ENCODE peak calls at places on chromosomes 6 and 20, in eight cellular contexts. L is esophagus squamous epithelium, C is breast epithelium, U is hepatocyte, T is fibroblast of lung, S is cardiac muscle cell, X is uterus, H is GM23338. D is an unnamed sample. For H3K27me3, the result is how much of the 10 kb centered on the place peaks cover.

GRCh38 chr6:20319520-20320357 is 81.9 kb upstream of the E2F3 start:
- DNase-seq in L (peak), C (no peak), U (no peak), T (no peak), S (no peak), X (no peak), H (no peak), D (peak)

GRCh38 chr20:37797669-37798175 is 103.9 kb downstream of the CTNNBL1 start:
- DNase-seq in L (no peak), C (no peak), U (no peak), T (peak), S (no peak), X (no peak), H (no peak), D (no peak)

GRCh38 chr20:63957004-63957689 is 931 bp upstream of the UCKL1 start:
- DNase-seq in L (no peak), C (peak), U (peak), T (peak), S (peak), X (peak), H (peak), D (peak)

GRCh38 chr20:54346269-54346668 is 129.1 kb upstream of the DOK5 start:
- DNase-seq in L (no peak), C (no peak), U (no peak), T (no peak), S (no peak), X (no peak), H (no peak), D (no peak)

GRCh38 chr20:4573564-4574355 is 147.9 kb upstream of the PRND start:
- DNase-seq in L (no peak), C (no peak), U (no peak), T (peak), S (peak), X (no peak), H (no peak), D (no peak)

GRCh38 chr6:170088349-170088951 is 202.4 kb downstream of the DLL1 start:
- DNase-seq in L (no peak), C (no peak), U (no peak), T (no peak), S (no peak), X (peak), H (no peak), D (no peak)

GRCh38 chr6:68445926-68446325 is 189.2 kb upstream of the ADGRB3 start:
- DNase-seq in L (no peak), C (no peak), U (no peak), T (no peak), S (no peak), X (no peak), H (no peak), D (no peak)

GRCh38 chr6:143592335-143592734 is 80.8 kb upstream of the FUCA2 start:
- DNase-seq in L (no peak), C (no peak), U (peak), T (no peak), S (no peak), X (no peak), H (peak), D (no peak)

GRCh38 chr6:143183735-143184134 is 123.0 kb downstream of the AIG1 start:
- DNase-seq in L (no peak), C (no peak), U (no peak), T (peak), S (no peak), X (no peak), H (no peak), D (no peak)

GRCh38 chr6:168134399-168135201 is 55.6 kb upstream of the FRMD1 start:
- DNase-seq in L (no peak), C (peak), U (no peak), T (no peak), S (no peak), X (peak), H (no peak), D (no peak)

GRCh38 chr20:43724383-43724782 is 2.4 kb downstream of the GTSF1L start:
- DNase-seq in L (no peak), C (no peak), U (no peak), T (no peak), S (no peak), X (no peak), H (no peak), D (no peak)

GRCh38 chr6:4939241-4939640 is 64.6 kb downstream of the RPP40 start:
- DNase-seq in L (no peak), C (no peak), U (no peak), T (no peak), S (no peak), X (no peak), H (no peak), D (no peak)

GRCh38 chr6:138692058-138692977 is 81.3 kb upstream of the CCDC28A start:
- DNase-seq in L (no peak), C (peak), U (peak), T (peak), S (peak), X (peak), H (peak), D (peak)

GRCh38 chr6:93523365-93523764 is 104.0 kb upstream of the EPHA7 start:
- DNase-seq in L (no peak), C (no peak), U (no peak), T (no peak), S (no peak), X (no peak), H (no peak), D (no peak)

GRCh38 chr6:49072885-49073620 is 390.0 kb downstream of the MMUT start:
- DNase-seq in L (no peak), C (no peak), U (no peak), T (no peak), S (no peak), X (no peak), H (no peak), D (no peak)
- H3K27ac ChIP-seq in L (no peak), C (no peak), U (no peak), T (no peak), S (no peak), X (no peak), H (no peak), D (no peak)

GRCh38 chr6:36837686-36838085 is 1.6 kb downstream of the CPNE5 start:
- DNase-seq in L (no peak), C (no peak), U (no peak), T (no peak), S (no peak), X (no peak), H (no peak), D (no peak)
- H3K27me3 ChIP-seq in L (under half), C (under half), U (under half), T (under half), S (under half), X (under half), H (half or more), D (under half)

DNA sequence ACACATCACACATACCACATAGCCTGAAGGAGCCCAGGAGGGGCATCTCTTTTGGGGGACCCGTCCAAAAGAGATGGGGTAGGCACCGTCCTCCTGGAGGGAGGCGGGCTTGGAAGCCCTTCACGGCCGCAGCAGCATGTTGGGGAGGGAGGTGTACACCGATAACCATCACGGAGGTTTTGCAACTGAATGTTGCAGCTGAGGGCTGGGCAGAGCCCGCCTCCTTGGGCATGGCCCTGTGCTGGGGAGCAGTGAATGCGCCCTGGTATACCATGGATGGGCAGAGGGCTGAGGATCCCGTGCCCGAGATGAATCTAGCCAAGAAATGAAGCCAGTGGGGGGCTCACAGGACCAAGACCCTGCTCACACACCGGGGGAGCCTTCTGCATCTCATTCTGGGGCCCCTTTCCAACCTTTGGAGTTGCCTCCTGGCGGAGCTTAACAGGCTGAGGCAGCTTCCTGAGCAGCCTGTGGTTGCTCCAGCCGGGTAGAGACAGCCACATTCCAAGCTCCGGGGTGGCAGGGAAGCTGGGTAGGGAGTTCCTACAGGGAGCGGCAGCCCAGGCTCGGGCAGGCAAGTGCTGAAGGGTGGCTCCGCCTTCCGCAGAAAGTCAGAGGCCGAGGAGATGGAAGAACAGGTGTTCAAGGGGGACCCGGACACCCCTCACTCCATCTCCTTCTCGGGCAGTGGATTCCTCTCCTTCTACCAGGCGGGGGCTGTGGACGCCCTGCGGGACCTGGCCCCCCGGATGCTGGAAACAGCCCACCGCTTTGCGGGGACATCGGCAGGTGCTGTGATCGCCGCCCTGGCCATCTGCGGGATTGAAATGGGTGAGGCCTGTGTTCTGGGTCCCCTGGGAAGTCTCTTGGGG is at the start of gene PNPLA1:
- DNase-seq in L (no peak), C (no peak), U (no peak), T (no peak), S (no peak), X (no peak), H (peak), D (no peak)
- H3K4me3 ChIP-seq in L (no peak), C (no peak), U (no peak), T (no peak), S (no peak), X (no peak), H (no peak), D (no peak)

DNA sequence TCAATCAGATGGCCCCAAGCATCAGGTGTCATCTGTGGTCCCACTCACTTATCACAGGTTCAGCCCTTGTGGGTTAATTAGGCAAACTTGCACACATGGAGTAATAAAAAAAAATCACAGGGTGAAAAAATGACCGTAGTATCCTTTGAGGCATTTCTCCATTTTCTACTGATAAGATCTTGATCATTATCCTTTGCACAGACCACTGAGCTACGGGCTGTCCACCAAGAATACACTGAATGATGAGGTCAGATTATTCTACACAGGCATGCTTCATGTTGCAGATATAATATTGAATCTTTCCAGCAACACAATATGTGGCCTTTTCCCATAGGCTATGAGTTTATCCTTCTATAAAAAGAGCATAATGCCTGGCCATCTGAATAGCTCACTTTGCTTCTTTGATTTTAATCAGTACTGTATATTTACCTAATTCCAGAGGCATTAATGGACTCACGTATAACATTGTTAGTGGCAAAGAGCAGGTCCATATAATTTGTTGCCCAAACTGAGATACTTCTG is 168.9 kb downstream of the FRK start:
- DNase-seq in L (no peak), C (no peak), U (no peak), T (no peak), S (no peak), X (no peak), H (no peak), D (no peak)
- H3K27ac ChIP-seq in L (no peak), C (no peak), U (no peak), T (no peak), S (no peak), X (no peak), H (no peak), D (no peak)

D was measured in CD4-positive, CD25-positive, alpha-beta regulatory T cell.